ENCODE peak calls at places on chromosomes 11 and 22, in four cellular contexts. C is K562, I is HepG2, G is GM12878. W is an unnamed sample.

GRCh38 chr11:45093761-45094455 is 52.5 kb upstream of the PRDM11 start:
- DNase-seq in I (no peak), G (no peak), C (no peak), W (no peak)

GRCh38 chr22:24155597-24156145 is 25.6 kb upstream of the SUSD2 start:
- DNase-seq in I (peak; percentile 32), C (no peak), G (no peak), W (peak; percentile 68)

GRCh38 chr22:30881361-30882180 is 87.0 kb downstream of the MORC2 start:
- DNase-seq in C (peak; percentile 92), I (peak; percentile 46), G (no peak), W (no peak)

GRCh38 chr11:120820040-120820439 is 203.9 kb upstream of the TBCEL start:
- DNase-seq in I (no peak), G (no peak), C (no peak), W (no peak)

GRCh38 chr11:83951521-83951920 is 665.4 kb upstream of the CCDC90B start:
- DNase-seq in C (no peak), G (no peak), I (no peak), W (peak; percentile 10)

GRCh38 chr11:62138630-62139425 is 15.0 kb downstream of the INCENP start:
- DNase-seq in C (no peak), I (no peak), G (no peak), W (no peak)

GRCh38 chr11:102322560-102322959 is 5.3 kb downstream of the BIRC3 start:
- DNase-seq in C (no peak), G (no peak), I (no peak), W (no peak)

GRCh38 chr11:37509471-37509870 is 911.4 kb upstream of the RAG2 start:
- DNase-seq in G (no peak), I (no peak), C (no peak), W (no peak)

GRCh38 chr11:13216019-13217006 is 61.3 kb upstream of the BMAL1 start:
- DNase-seq in I (peak; percentile 37), C (no peak), G (no peak), W (no peak)

GRCh38 chr11:44750440-44751005 is 23.8 kb downstream of the TSPAN18 start:
- DNase-seq in C (no peak), I (no peak), G (no peak), W (no peak)

GRCh38 chr11:2217211-2218081 is 45.8 kb upstream of the TH start:
- DNase-seq in I (no peak), G (no peak), C (no peak), W (peak; percentile 5)

DNA sequence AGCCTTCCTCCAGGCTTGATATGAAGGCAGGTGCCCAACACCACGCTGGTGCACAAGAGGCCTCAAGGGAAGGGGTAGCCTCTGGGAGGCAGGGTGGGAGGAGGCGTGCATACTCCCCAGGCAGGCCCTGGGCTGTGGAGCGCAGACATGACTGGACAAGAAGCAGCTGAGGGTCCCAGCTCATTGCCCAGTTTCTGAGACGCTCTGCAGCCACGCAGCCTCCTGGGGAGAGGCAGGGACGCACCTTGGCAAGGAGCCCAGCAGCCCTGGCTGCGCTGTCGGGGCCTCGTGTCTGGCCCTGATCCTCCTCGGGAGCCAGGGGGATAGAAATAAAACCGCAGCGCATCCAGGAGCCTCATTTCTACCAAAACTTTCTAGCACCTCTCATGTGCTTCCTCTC is 2.1 kb upstream of the NFAM1 start:
- DNase-seq in I (no peak), C (no peak), G (no peak), W (no peak)
- TF ChIP-seq FOXM1 in I (no peak), C (no peak), G (no peak), W (no peak)

DNA sequence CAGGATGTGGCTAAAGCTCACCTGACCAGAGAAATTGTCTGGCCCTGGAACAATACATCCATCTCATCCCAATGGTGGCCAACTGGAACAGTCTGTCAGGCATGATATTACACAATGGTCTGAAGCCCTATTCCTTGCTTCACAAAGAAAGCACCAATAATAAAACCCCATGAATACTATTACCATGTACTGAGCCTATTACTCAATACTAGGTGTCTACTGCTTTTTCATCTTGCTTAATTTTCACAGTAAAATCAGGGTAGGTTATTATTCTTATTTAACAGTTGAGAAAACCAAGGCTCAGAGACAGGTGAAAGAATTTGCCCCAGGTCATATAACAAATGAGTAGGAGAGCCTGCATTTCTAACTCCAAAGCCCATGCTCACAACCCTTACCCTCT is 68.9 kb upstream of the CAPRIN1 start:
- DNase-seq in G (no peak), I (no peak), C (no peak), W (no peak)
- TF ChIP-seq FOXM1 in G (no peak), I (no peak), C (no peak), W (no peak)

GRCh38 chr11:11215058-11215815 is 137.8 kb downstream of the CSNK2A3 start:
- DNase-seq in C (no peak), I (no peak), G (no peak), W (no peak)

GRCh38 chr11:11217555-11218286 is 135.3 kb downstream of the CSNK2A3 start:
- DNase-seq in C (no peak), G (no peak), I (no peak), W (no peak)

GRCh38 chr11:11215944-11216343 is 137.1 kb downstream of the CSNK2A3 start:
- DNase-seq in I (peak; percentile 43), C (no peak), G (no peak), W (no peak)

GRCh38 chr11:11218287-11218986 is 134.6 kb downstream of the CSNK2A3 start:
- DNase-seq in C (no peak), I (no peak), G (no peak), W (no peak)

DNA sequence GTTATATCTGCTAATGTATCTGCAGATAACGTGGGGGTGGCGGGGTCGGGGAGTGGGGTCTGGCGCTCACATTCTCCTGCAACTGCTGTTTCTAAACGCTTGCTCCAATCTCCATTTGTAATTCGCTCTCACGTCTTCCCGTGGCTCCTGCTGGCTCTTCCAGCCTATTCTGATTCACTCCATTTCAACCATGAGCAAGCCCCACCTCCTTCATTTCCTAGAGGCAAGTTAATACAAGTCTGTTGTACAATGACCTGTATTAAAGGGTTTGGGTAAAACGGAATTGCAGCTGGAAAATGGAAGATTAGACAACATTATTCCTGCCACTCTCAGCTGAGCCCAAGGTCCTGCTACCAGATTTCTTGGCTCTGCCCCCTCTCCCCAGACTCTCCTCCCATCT is 132.3 kb downstream of the CSNK2A3 start:
- DNase-seq in C (no peak), G (no peak), I (no peak), W (no peak)
- TF ChIP-seq FOXM1 in C (no peak), G (no peak), I (no peak), W (no peak)

GRCh38 chr11:8025816-8026215 is 38.7 kb downstream of the EIF3F start:
- DNase-seq in G (no peak), C (no peak), I (no peak), W (no peak)
- TF ChIP-seq FOXM1 in G (no peak), C (no peak), I (no peak), W (no peak)

DNA sequence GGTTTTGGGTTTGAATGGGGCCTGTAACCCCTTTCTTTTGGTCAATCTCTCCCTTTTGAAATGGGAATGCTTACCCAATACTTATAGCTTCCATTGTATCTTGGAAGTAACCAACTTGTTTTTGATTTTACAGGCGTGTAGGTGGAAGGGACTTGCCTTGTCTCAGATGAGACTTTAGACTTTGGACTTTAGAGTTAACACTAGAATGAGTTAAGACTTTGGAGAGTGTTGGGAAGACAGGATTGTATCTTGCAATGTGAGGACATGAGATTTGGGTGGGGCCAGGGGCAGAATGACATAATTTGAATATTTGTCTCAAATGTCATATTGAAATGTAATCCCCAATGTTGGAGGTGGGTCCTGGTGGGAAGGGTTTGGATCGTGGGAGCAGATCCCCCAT is 1466.9 kb downstream of the LRRC4C start:
- DNase-seq in G (no peak), I (no peak), C (no peak), W (no peak)
- TF ChIP-seq FOXM1 in G (no peak), I (no peak), C (no peak), W (no peak)

DNA sequence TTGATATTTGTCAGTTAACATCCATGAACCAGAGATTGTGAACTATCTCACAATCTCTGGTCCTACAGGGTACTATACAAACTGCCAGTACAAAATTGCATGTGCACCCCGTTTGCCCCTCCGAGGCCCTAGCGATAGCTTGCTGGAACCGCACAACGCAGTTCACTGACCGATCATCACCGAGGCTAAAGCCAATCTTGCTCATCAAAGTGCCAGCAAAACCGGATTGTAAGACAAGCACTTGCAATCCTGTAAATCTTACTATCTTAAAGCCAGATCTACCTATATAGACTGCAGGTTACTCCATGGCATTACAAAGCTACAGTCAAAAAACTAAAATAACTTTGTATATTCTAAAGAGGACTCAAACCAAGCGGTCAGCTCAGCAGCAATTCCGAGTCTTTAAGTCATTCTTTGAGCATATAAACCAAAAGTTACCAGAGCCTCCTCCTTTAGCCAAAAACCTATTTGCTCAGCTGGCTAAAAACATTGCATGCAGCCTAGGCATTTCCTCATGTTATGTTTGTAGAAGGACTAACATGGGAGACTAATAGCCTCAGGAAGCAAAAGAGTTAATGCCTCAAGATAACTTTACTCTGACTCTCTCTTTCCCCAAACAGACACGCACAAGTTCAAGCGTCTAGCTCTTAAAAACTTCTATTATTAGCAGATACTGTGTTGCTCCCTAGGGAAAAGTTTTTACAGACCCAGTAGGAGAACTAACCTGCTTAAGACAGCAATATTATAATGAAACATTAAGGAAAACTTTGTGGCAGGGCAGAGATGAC is 30.7 kb upstream of the CPT1A start:
- DNase-seq in G (no peak), C (no peak), I (no peak), W (no peak)
- TF ChIP-seq FOXM1 in G (no peak), C (no peak), I (no peak), W (no peak)

GRCh38 chr11:125431481-125431880 is 64.6 kb downstream of the FEZ1 start:
- DNase-seq in G (no peak), I (no peak), C (no peak), W (no peak)

GRCh38 chr11:125431009-125431408 is 65.1 kb downstream of the FEZ1 start:
- DNase-seq in C (no peak), G (no peak), I (no peak), W (no peak)

GRCh38 chr11:125435461-125436238 is 60.4 kb downstream of the FEZ1 start:
- DNase-seq in C (peak; percentile 48), I (no peak), G (no peak), W (no peak)

GRCh38 chr11:125429807-125430678 is 66.0 kb downstream of the FEZ1 start:
- DNase-seq in I (no peak), G (no peak), C (no peak), W (no peak)

GRCh38 chr11:125433454-125434121 is 62.5 kb downstream of the FEZ1 start:
- DNase-seq in C (peak; percentile 84), G (no peak), I (peak; percentile 15), W (peak; percentile 72)
- TF ChIP-seq FOXM1 in C (no peak), G (no peak), I (no peak), W (no peak)

GRCh38 chr11:18365736-18366135 is 28.6 kb upstream of the LDHA start:
- DNase-seq in C (peak; percentile 28), I (no peak), G (no peak), W (no peak)
- TF ChIP-seq FOXM1 in C (no peak), I (no peak), G (no peak), W (no peak)